ENCODE peak calls at places on chromosomes 13 and 19, in four cellular contexts. One of them, this sample, is unnamed.

GRCh38 chr19:18507727-18508440 is 14.0 kb downstream of the ELL start:
- DNase-seq in tibial nerve: no peak
- DNase-seq in kidney tubule cell: no peak
- DNase-seq in mesenchymal stem cell: peak; percentile 94
- DNase-seq in this sample: no peak

GRCh38 chr13:99857738-99858137 is 113.8 kb downstream of the ZIC5 start:
- DNase-seq in tibial nerve: no peak
- DNase-seq in kidney tubule cell: no peak
- DNase-seq in mesenchymal stem cell: no peak
- DNase-seq in this sample: no peak

GRCh38 chr13:42364613-42365000 is 92.7 kb downstream of the AKAP11 start:
- DNase-seq in tibial nerve: no peak
- DNase-seq in kidney tubule cell: peak; percentile 16
- DNase-seq in mesenchymal stem cell: peak; percentile 42
- DNase-seq in this sample: peak; percentile 24

GRCh38 chr19:10112037-10112751 is 701 bp downstream of the P2RY11 start:
- DNase-seq in tibial nerve: no peak
- DNase-seq in kidney tubule cell: peak; percentile 20
- DNase-seq in mesenchymal stem cell: peak; percentile 25
- DNase-seq in this sample: peak; percentile 67

GRCh38 chr19:3506384-3507340 is 551 bp downstream of the FZR1 start:
- DNase-seq in tibial nerve: no peak
- DNase-seq in kidney tubule cell: peak; percentile 37
- DNase-seq in mesenchymal stem cell: peak; percentile 38
- DNase-seq in this sample: no peak

GRCh38 chr19:51799311-51799997 is 4.5 kb downstream of the FPR3 start:
- DNase-seq in tibial nerve: peak; percentile 37
- DNase-seq in kidney tubule cell: peak; percentile 83
- DNase-seq in mesenchymal stem cell: peak; percentile 6
- DNase-seq in this sample: peak; percentile 93

GRCh38 chr19:40603071-40603718 is 2.0 kb downstream of the LTBP4 start:
- DNase-seq in tibial nerve: no peak
- DNase-seq in kidney tubule cell: peak; percentile 49
- DNase-seq in mesenchymal stem cell: peak; percentile 88
- DNase-seq in this sample: no peak

GRCh38 chr13:45327253-45327954 is 13.6 kb downstream of the TPT1 start:
- DNase-seq in tibial nerve: no peak
- DNase-seq in kidney tubule cell: no peak
- DNase-seq in mesenchymal stem cell: no peak
- DNase-seq in this sample: no peak

GRCh38 chr13:35818577-35819165 is 312.5 kb downstream of the DCLK1 start:
- DNase-seq in tibial nerve: no peak
- DNase-seq in kidney tubule cell: peak; percentile 43
- DNase-seq in mesenchymal stem cell: peak; percentile 12
- DNase-seq in this sample: no peak

GRCh38 chr19:1684573-1684912 is 32.1 kb upstream of the TCF3 start:
- DNase-seq in tibial nerve: no peak
- DNase-seq in kidney tubule cell: no peak
- DNase-seq in mesenchymal stem cell: no peak
- DNase-seq in this sample: no peak

GRCh38 chr19:48878219-48879024 is 6.2 kb downstream of the PPP1R15A start:
- DNase-seq in tibial nerve: no peak
- DNase-seq in kidney tubule cell: no peak
- DNase-seq in mesenchymal stem cell: peak; percentile 84
- DNase-seq in this sample: peak; percentile 70

GRCh38 chr19:50381881-50382729 is 2.0 kb upstream of the POLD1 start:
- DNase-seq in tibial nerve: no peak
- DNase-seq in kidney tubule cell: no peak
- DNase-seq in mesenchymal stem cell: no peak
- DNase-seq in this sample: no peak

GRCh38 chr19:18446811-18447359 is 9.0 kb upstream of the ISYNA1 start:
- DNase-seq in tibial nerve: no peak
- DNase-seq in kidney tubule cell: no peak
- DNase-seq in mesenchymal stem cell: no peak
- DNase-seq in this sample: no peak

GRCh38 chr13:93002071-93002470 is 224.5 kb upstream of the GPC6 start:
- DNase-seq in tibial nerve: no peak
- DNase-seq in kidney tubule cell: no peak
- DNase-seq in mesenchymal stem cell: no peak
- DNase-seq in this sample: no peak

GRCh38 chr13:56586966-56587365 is 553.8 kb upstream of the PRR20A start:
- DNase-seq in tibial nerve: no peak
- DNase-seq in kidney tubule cell: no peak
- DNase-seq in mesenchymal stem cell: no peak
- DNase-seq in this sample: no peak

GRCh38 chr19:38362076-38362945 is 12.1 kb upstream of the PSMD8 start:
- DNase-seq in tibial nerve: peak; percentile 43
- DNase-seq in kidney tubule cell: peak; percentile 62
- DNase-seq in mesenchymal stem cell: peak; percentile 71
- DNase-seq in this sample: peak; percentile 60

GRCh38 chr13:113666324-113666660 is 727 bp upstream of the GRK1 start:
- DNase-seq in tibial nerve: no peak
- DNase-seq in kidney tubule cell: no peak
- DNase-seq in mesenchymal stem cell: no peak
- DNase-seq in this sample: no peak

GRCh38 chr19:3441089-3441985 is 39.0 kb downstream of the SMIM24 start:
- DNase-seq in tibial nerve: no peak
- DNase-seq in kidney tubule cell: no peak
- DNase-seq in mesenchymal stem cell: no peak
- DNase-seq in this sample: no peak

GRCh38 chr13:29210676-29211075 is 384.8 kb downstream of the SLC7A1 start:
- DNase-seq in tibial nerve: no peak
- DNase-seq in kidney tubule cell: no peak
- DNase-seq in mesenchymal stem cell: no peak
- DNase-seq in this sample: no peak

GRCh38 chr19:50203281-50204080 is at the start of gene MYH14:
- DNase-seq in tibial nerve: peak; percentile 68
- DNase-seq in kidney tubule cell: peak; percentile 92
- DNase-seq in mesenchymal stem cell: no peak
- DNase-seq in this sample: no peak

GRCh38 chr13:24183741-24184182 is 23.2 kb downstream of the SPATA13 start:
- DNase-seq in tibial nerve: no peak
- DNase-seq in kidney tubule cell: peak; percentile 90
- DNase-seq in mesenchymal stem cell: no peak
- DNase-seq in this sample: peak; percentile 26

GRCh38 chr13:90414691-90415596 is 932.5 kb upstream of the MIR17HG start:
- DNase-seq in tibial nerve: no peak
- DNase-seq in kidney tubule cell: peak; percentile 56
- DNase-seq in mesenchymal stem cell: peak; percentile 87
- DNase-seq in this sample: no peak

GRCh38 chr13:38180100-38180499 is 169.6 kb upstream of the UFM1 start:
- DNase-seq in tibial nerve: no peak
- DNase-seq in kidney tubule cell: no peak
- DNase-seq in mesenchymal stem cell: no peak
- DNase-seq in this sample: no peak

GRCh38 chr19:43519436-43520088 is 7.4 kb downstream of the ETHE1 start:
- DNase-seq in tibial nerve: peak; percentile 55
- DNase-seq in kidney tubule cell: peak; percentile 94
- DNase-seq in mesenchymal stem cell: peak; percentile 83
- DNase-seq in this sample: peak; percentile 78

GRCh38 chr13:47281981-47282380 is 385.1 kb upstream of the HTR2A start:
- DNase-seq in tibial nerve: no peak
- DNase-seq in kidney tubule cell: no peak
- DNase-seq in mesenchymal stem cell: no peak
- DNase-seq in this sample: no peak

GRCh38 chr19:18415177-18415867 is 3.9 kb upstream of the SSBP4 start:
- DNase-seq in tibial nerve: peak; percentile 61
- DNase-seq in kidney tubule cell: no peak
- DNase-seq in mesenchymal stem cell: no peak
- DNase-seq in this sample: peak; percentile 94

GRCh38 chr19:6713773-6714692 is 6.4 kb downstream of the C3 start:
- DNase-seq in tibial nerve: no peak
- DNase-seq in kidney tubule cell: no peak
- DNase-seq in mesenchymal stem cell: no peak
- DNase-seq in this sample: no peak

GRCh38 chr13:22082437-22083100 is 411.7 kb downstream of the FGF9 start:
- DNase-seq in tibial nerve: no peak
- DNase-seq in kidney tubule cell: no peak
- DNase-seq in mesenchymal stem cell: no peak
- DNase-seq in this sample: no peak

GRCh38 chr19:35558400-35559280 is 4.8 kb downstream of the ATP4A start:
- DNase-seq in tibial nerve: no peak
- DNase-seq in kidney tubule cell: no peak
- DNase-seq in mesenchymal stem cell: no peak
- DNase-seq in this sample: no peak

GRCh38 chr19:51480590-51480989 is 2.3 kb downstream of the CEACAM18 start:
- DNase-seq in tibial nerve: no peak
- DNase-seq in kidney tubule cell: no peak
- DNase-seq in mesenchymal stem cell: no peak
- DNase-seq in this sample: peak; percentile 46

GRCh38 chr13:42272776-42273175 is 824 bp downstream of the AKAP11 start:
- DNase-seq in tibial nerve: no peak
- DNase-seq in kidney tubule cell: no peak
- DNase-seq in mesenchymal stem cell: no peak
- DNase-seq in this sample: no peak

GRCh38 chr13:50521750-50522149 is 321.7 kb downstream of the DLEU7 start:
- DNase-seq in tibial nerve: no peak
- DNase-seq in kidney tubule cell: peak; percentile 44
- DNase-seq in mesenchymal stem cell: peak; percentile 73
- DNase-seq in this sample: no peak

GRCh38 chr13:26523007-26523406 is 34.5 kb upstream of the WASF3 start:
- DNase-seq in tibial nerve: no peak
- DNase-seq in kidney tubule cell: no peak
- DNase-seq in mesenchymal stem cell: no peak
- DNase-seq in this sample: no peak

GRCh38 chr13:51177188-51177587 is 45.0 kb upstream of the FAM124A start:
- DNase-seq in tibial nerve: no peak
- DNase-seq in kidney tubule cell: no peak
- DNase-seq in mesenchymal stem cell: no peak
- DNase-seq in this sample: no peak

GRCh38 chr19:55297267-55297666 is 13.5 kb downstream of the BRSK1 start:
- DNase-seq in tibial nerve: no peak
- DNase-seq in kidney tubule cell: no peak
- DNase-seq in mesenchymal stem cell: no peak
- DNase-seq in this sample: peak; percentile 75

GRCh38 chr13:100102042-100102441 is 13.1 kb downstream of the PCCA start:
- DNase-seq in tibial nerve: no peak
- DNase-seq in kidney tubule cell: peak; percentile 35
- DNase-seq in mesenchymal stem cell: no peak
- DNase-seq in this sample: no peak

GRCh38 chr13:41942462-41943094 is 18.3 kb downstream of the VWA8 start:
- DNase-seq in tibial nerve: no peak
- DNase-seq in kidney tubule cell: peak; percentile 54
- DNase-seq in mesenchymal stem cell: peak; percentile 59
- DNase-seq in this sample: peak; percentile 9

GRCh38 chr13:29924482-29924884 is 74.1 kb upstream of the UBL3 start:
- DNase-seq in tibial nerve: no peak
- DNase-seq in kidney tubule cell: peak; percentile 98
- DNase-seq in mesenchymal stem cell: peak; percentile 80
- DNase-seq in this sample: no peak

GRCh38 chr13:94713556-94714182 is 1.3 kb upstream of the SOX21 start:
- DNase-seq in tibial nerve: no peak
- DNase-seq in kidney tubule cell: no peak
- DNase-seq in mesenchymal stem cell: no peak
- DNase-seq in this sample: no peak